ENCODE peak calls at places on chromosomes 1 and 21, in ten cellular contexts. Q, V, M, C, X, B, P, T, O and F are unnamed samples.

GRCh38 chr1:157288006-157288405 is 149.8 kb upstream of the ETV3 start:
- DNase-seq in M (no peak), O (no peak), T (no peak), X (no peak), C (no peak), V (peak), Q (no peak), B (no peak), P (no peak), F (no peak)

GRCh38 chr1:156475568-156476500 is 24.7 kb downstream of the MEF2D start:
- DNase-seq in Q (no peak), C (no peak), B (peak), V (no peak), X (peak), M (no peak), O (no peak), T (no peak), P (peak), F (no peak)

GRCh38 chr21:14616303-14617039 is 70.4 kb upstream of the SAMSN1 start:
- DNase-seq in V (no peak), O (no peak), X (no peak), T (no peak), C (no peak), M (no peak), Q (no peak), P (no peak), B (no peak), F (no peak)

GRCh38 chr1:1137256-1138045 is 21.6 kb upstream of the C1orf159 start:
- DNase-seq in X (no peak), V (no peak), C (no peak), O (peak), P (no peak), B (no peak), Q (no peak), T (no peak), M (peak), F (peak)

GRCh38 chr1:161498646-161499045 is 6.6 kb upstream of the FCGR2A start:
- DNase-seq in C (no peak), Q (no peak), M (no peak), B (no peak), X (no peak), V (no peak), P (no peak), T (no peak), O (no peak), F (no peak)

GRCh38 chr1:150210086-150210485 is 25.8 kb downstream of the ANP32E start:
- DNase-seq in C (no peak), T (no peak), Q (no peak), V (no peak), X (no peak), O (no peak), P (no peak), M (no peak), B (no peak), F (no peak)

GRCh38 chr1:170790651-170791071 is 126.7 kb downstream of the PRRX1 start:
- DNase-seq in O (no peak), X (no peak), M (no peak), Q (no peak), C (no peak), P (no peak), T (no peak), V (no peak), B (no peak), F (no peak)

GRCh38 chr1:2363847-2364513 is 27.4 kb downstream of the MORN1 start:
- DNase-seq in B (no peak), V (no peak), P (no peak), X (no peak), T (no peak), Q (no peak), O (no peak), M (no peak), C (no peak), F (no peak)

GRCh38 chr1:45499415-45499769 is 481 bp downstream of the CCDC163 start:
- DNase-seq in P (no peak), X (no peak), V (no peak), M (peak), T (no peak), O (peak), Q (no peak), B (no peak), C (no peak), F (peak)

GRCh38 chr1:4165901-4166300 is 265.8 kb upstream of the C1orf174 start:
- DNase-seq in B (no peak), X (no peak), M (no peak), V (no peak), P (no peak), C (no peak), Q (no peak), O (no peak), T (no peak), F (no peak)

GRCh38 chr21:42685954-42686500 is 32.6 kb downstream of the PDE9A start:
- DNase-seq in P (no peak), X (no peak), B (no peak), V (no peak), M (no peak), O (no peak), Q (no peak), T (no peak), C (peak), F (no peak)

GRCh38 chr21:43290529-43291346 is 121.9 kb downstream of the CRYAA start:
- DNase-seq in C (peak), X (no peak), M (peak), T (no peak), O (peak), V (no peak), B (no peak), Q (no peak), P (no peak), F (peak)

GRCh38 chr1:71351438-71351837 is 270.6 kb upstream of the ZRANB2 start:
- DNase-seq in O (no peak), B (peak), P (no peak), T (no peak), V (no peak), X (no peak), M (no peak), C (no peak), Q (no peak), F (no peak)

GRCh38 chr1:179007233-179007632 is 18.5 kb upstream of the FAM20B start:
- DNase-seq in Q (no peak), X (no peak), B (no peak), O (no peak), M (no peak), P (no peak), V (no peak), T (no peak), C (no peak), F (no peak)

GRCh38 chr1:225835752-225836151 is 25.8 kb downstream of the EPHX1 start:
- DNase-seq in B (peak), T (no peak), O (no peak), P (no peak), X (peak), M (no peak), Q (no peak), C (no peak), V (no peak), F (no peak)

GRCh38 chr1:64245495-64245894 is 42.1 kb downstream of the UBE2U start:
- DNase-seq in C (no peak), X (peak), Q (no peak), O (no peak), P (no peak), M (no peak), V (no peak), B (no peak), T (no peak), F (no peak)

GRCh38 chr1:164754088-164754600 is 195.2 kb downstream of the PBX1 start:
- DNase-seq in V (no peak), T (no peak), M (no peak), X (peak), P (peak), Q (no peak), O (no peak), B (no peak), C (no peak), F (no peak)

GRCh38 chr1:235650341-235651169 is 971 bp upstream of the GNG4 start:
- DNase-seq in T (no peak), M (peak), P (no peak), O (no peak), X (peak), B (no peak), C (no peak), V (peak), Q (peak), F (peak)

GRCh38 chr1:152013664-152014237 is 20.1 kb upstream of the S100A10 start:
- DNase-seq in V (no peak), X (peak), M (peak), P (peak), T (no peak), C (no peak), B (no peak), O (no peak), Q (peak), F (no peak)

GRCh38 chr1:47679301-47679751 is 241.5 kb downstream of the FOXD2 start:
- DNase-seq in Q (no peak), M (no peak), X (peak), T (peak), O (no peak), B (no peak), C (no peak), V (peak), P (no peak), F (no peak)

GRCh38 chr1:242524571-242525359 is at the start of gene PLD5:
- DNase-seq in V (no peak), T (no peak), M (peak), Q (peak), B (no peak), O (peak), P (peak), C (no peak), X (no peak), F (no peak)

GRCh38 chr21:35940074-35940927 is 120.0 kb downstream of the SETD4 start:
- DNase-seq in C (no peak), B (peak), Q (peak), V (no peak), X (peak), O (peak), M (peak), T (peak), P (peak), F (peak)

GRCh38 chr1:227072991-227073390 is 132.9 kb downstream of the COQ8A start:
- DNase-seq in X (no peak), B (no peak), Q (no peak), P (no peak), M (no peak), O (peak), V (no peak), T (no peak), C (no peak), F (peak)

GRCh38 chr1:206723500-206724472 is 39.1 kb downstream of the MAPKAPK2 start:
- DNase-seq in C (no peak), P (no peak), X (peak), M (no peak), B (peak), O (no peak), V (no peak), Q (no peak), T (peak), F (no peak)

GRCh38 chr1:53860967-53861411 is 22.9 kb upstream of the NDC1 start:
- DNase-seq in V (no peak), C (no peak), Q (peak), M (peak), T (peak), O (peak), B (peak), P (no peak), X (peak), F (peak)

GRCh38 chr21:45853703-45854342 is 127.7 kb upstream of the COL6A1 start:
- DNase-seq in P (no peak), O (no peak), T (no peak), V (no peak), M (no peak), C (peak), Q (peak), B (no peak), X (no peak), F (no peak)

GRCh38 chr1:171801395-171801990 is 20.0 kb downstream of the METTL13 start:
- DNase-seq in P (peak), M (peak), T (no peak), V (no peak), B (peak), C (no peak), X (peak), O (peak), Q (no peak), F (no peak)

GRCh38 chr1:181086926-181087325 is 1.6 kb upstream of the IER5 start:
- DNase-seq in B (no peak), P (no peak), M (no peak), V (no peak), C (no peak), O (no peak), T (no peak), Q (no peak), X (no peak), F (no peak)

GRCh38 chr1:51422367-51423097 is 92.2 kb upstream of the TTC39A start:
- DNase-seq in M (no peak), X (no peak), B (no peak), P (no peak), Q (no peak), C (no peak), O (no peak), V (no peak), T (no peak), F (no peak)

GRCh38 chr1:149917590-149918144 is at the start of gene SV2A:
- DNase-seq in O (peak), T (no peak), Q (peak), X (no peak), M (peak), B (no peak), C (no peak), V (no peak), P (peak), F (no peak)

GRCh38 chr1:6987940-6988339 is 202.7 kb downstream of the CAMTA1 start:
- DNase-seq in P (no peak), X (no peak), M (no peak), V (no peak), O (no peak), Q (no peak), T (no peak), C (no peak), B (no peak), F (no peak)

GRCh38 chr21:31529406-31529805 is 130.1 kb upstream of the SOD1 start:
- DNase-seq in M (no peak), Q (no peak), P (no peak), C (no peak), O (no peak), T (no peak), B (no peak), X (no peak), V (no peak), F (no peak)

GRCh38 chr1:153922838-153923652 is at the start of gene GATAD2B:
- DNase-seq in B (peak), O (peak), T (peak), C (peak), V (peak), X (peak), Q (peak), P (peak), M (peak), F (peak)

GRCh38 chr1:153921803-153922075 is 1.0 kb downstream of the GATAD2B start:
- DNase-seq in P (peak), Q (no peak), M (peak), B (no peak), T (no peak), C (no peak), O (no peak), X (no peak), V (no peak), F (no peak)

GRCh38 chr1:153921080-153921802 is 1.5 kb downstream of the GATAD2B start:
- DNase-seq in V (no peak), P (no peak), Q (no peak), T (no peak), X (no peak), M (no peak), C (no peak), O (no peak), B (no peak), F (no peak)

GRCh38 chr1:153922076-153922837 is 515 bp downstream of the GATAD2B start:
- DNase-seq in O (no peak), P (peak), B (no peak), M (no peak), Q (peak), X (peak), T (peak), C (no peak), V (peak), F (no peak)

GRCh38 chr1:153919879-153920852 is 2.6 kb downstream of the GATAD2B start:
- DNase-seq in T (no peak), Q (no peak), P (no peak), M (peak), X (no peak), B (no peak), C (no peak), O (peak), V (no peak), F (no peak)
- TF ChIP-seq CTCF in T (no peak), Q (no peak), P (peak), M (peak), X (no peak), B (peak), C (no peak), O (peak), V (peak), F (peak)

GRCh38 chr1:26695417-26696190 is at the start of gene ARID1A:
- DNase-seq in X (peak), Q (peak), C (peak), O (peak), B (peak), T (peak), M (peak), P (peak), V (peak), F (peak)
- TF ChIP-seq CTCF in X (no peak), Q (no peak), C (no peak), O (no peak), B (peak), T (peak), M (no peak), P (peak), V (peak), F (no peak)

GRCh38 chr1:25579241-25579946 is 36.0 kb downstream of the LDLRAP1 start:
- DNase-seq in V (no peak), P (no peak), C (no peak), X (no peak), M (no peak), T (no peak), Q (no peak), B (no peak), O (no peak), F (no peak)

GRCh38 chr1:25581764-25582163 is 34.8 kb upstream of the MAN1C1 start:
- DNase-seq in C (no peak), Q (no peak), V (no peak), O (no peak), B (no peak), P (no peak), M (no peak), T (no peak), X (no peak), F (no peak)

GRCh38 chr1:25583519-25584370 is 32.8 kb upstream of the MAN1C1 start:
- DNase-seq in V (no peak), Q (no peak), T (no peak), C (no peak), O (no peak), P (no peak), M (no peak), X (no peak), B (no peak), F (no peak)

GRCh38 chr1:25579947-25580309 is 36.5 kb downstream of the LDLRAP1 start:
- DNase-seq in T (no peak), Q (no peak), C (no peak), O (no peak), X (no peak), M (no peak), P (no peak), V (no peak), B (no peak), F (no peak)

GRCh38 chr1:25580933-25581332 is 35.7 kb upstream of the MAN1C1 start:
- DNase-seq in C (no peak), X (no peak), T (no peak), P (no peak), Q (no peak), O (no peak), B (no peak), M (no peak), V (no peak), F (no peak)
- TF ChIP-seq CTCF in C (no peak), X (no peak), T (no peak), P (no peak), Q (no peak), O (no peak), B (no peak), M (no peak), V (no peak), F (no peak)

GRCh38 chr1:201282931-201283829 is at the start of gene PKP1:
- DNase-seq in Q (peak), P (peak), V (no peak), M (no peak), T (no peak), B (no peak), X (peak), O (no peak), C (peak), F (no peak)
- TF ChIP-seq CTCF in Q (no peak), P (peak), V (no peak), M (no peak), T (no peak), B (no peak), X (no peak), O (no peak), C (peak), F (no peak)

DNA sequence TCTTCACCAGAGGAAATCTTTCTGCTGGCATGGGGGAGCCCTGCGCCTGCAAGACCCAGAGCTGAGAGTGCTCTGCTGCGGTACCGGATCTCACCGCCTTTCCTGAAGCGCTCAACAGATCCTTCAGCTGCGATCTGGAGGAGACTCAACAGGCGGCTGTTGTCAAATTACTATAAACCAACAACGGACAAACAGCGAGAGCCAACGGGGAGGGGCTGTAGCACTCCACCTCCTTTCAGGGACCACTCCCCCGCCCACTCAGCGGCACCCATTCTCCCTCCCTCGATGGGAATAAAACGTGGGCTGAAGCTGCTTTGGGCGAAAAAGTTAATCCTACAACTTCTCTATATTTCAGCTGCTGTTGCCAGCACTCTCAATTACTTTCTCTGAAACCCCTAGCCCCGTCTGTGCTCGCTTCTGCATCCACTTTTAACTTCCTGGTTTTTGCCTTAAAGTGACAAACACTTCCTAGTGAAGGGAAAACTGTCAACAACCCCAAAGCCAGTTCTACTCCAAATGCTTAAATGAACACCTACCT is at the start of gene FMO5:
- DNase-seq in M (peak), O (peak), C (no peak), X (peak), V (no peak), Q (no peak), B (peak), P (peak), T (peak), F (peak)
- TF ChIP-seq CTCF in M (no peak), O (no peak), C (no peak), X (no peak), V (peak), Q (no peak), B (no peak), P (peak), T (no peak), F (no peak)

GRCh38 chr1:29655945-29656866 is 419.9 kb downstream of the PTPRU start:
- DNase-seq in P (no peak), X (peak), Q (peak), T (no peak), M (no peak), B (no peak), O (no peak), C (peak), V (peak), F (no peak)
- TF ChIP-seq CTCF in P (no peak), X (no peak), Q (peak), T (no peak), M (no peak), B (peak), O (no peak), C (peak), V (peak), F (peak)

GRCh38 chr1:49408346-49408745 is 615.4 kb downstream of the AGBL4 start:
- DNase-seq in B (no peak), C (no peak), M (no peak), O (no peak), V (no peak), T (no peak), P (no peak), Q (no peak), X (no peak), F (no peak)
- TF ChIP-seq CTCF in B (no peak), C (no peak), M (no peak), O (no peak), V (no peak), T (no peak), P (no peak), Q (no peak), X (no peak), F (no peak)

DNA sequence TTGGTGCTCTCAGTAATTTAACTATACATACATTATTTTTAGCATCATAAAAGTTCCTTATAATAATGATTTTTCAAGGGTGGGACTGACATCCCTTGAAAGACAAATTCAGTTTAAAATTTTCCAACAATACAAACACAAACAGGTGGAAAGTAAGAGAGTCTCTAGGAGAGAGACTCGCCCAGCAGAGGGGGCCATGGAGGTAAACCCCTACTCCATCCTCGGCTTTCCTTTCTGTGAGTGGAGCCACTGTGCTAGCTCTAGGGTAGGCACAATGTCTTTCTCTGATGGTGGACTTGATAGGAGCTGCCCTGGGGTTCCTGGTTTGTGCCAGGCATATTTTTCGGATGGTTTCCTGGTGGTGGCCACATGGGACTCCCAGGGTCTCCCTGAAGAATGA is 8.3 kb downstream of the CSMD2 start:
- DNase-seq in M (no peak), O (no peak), T (no peak), V (no peak), X (no peak), C (no peak), B (no peak), Q (no peak), P (no peak), F (no peak)
- TF ChIP-seq CTCF in M (no peak), O (no peak), T (no peak), V (no peak), X (no peak), C (no peak), B (no peak), Q (no peak), P (no peak), F (peak)

DNA sequence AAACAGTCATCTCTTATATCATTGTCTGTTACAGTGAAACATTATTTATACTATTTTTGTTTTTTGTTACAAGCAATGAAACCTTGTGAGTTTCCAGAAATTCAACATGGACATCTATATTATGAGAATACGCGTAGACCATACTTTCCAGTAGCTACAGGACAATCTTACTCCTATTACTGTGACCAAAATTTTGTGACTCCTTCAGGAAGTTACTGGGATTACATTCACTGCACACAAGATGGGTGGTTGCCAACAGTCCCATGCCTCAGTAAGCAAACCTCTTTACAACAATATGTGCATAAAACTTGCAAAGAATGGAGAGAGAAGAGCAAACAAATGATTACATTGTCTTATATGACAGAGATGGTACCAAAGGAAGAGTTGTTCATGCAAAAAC is 22.4 kb downstream of the CFHR4 start:
- DNase-seq in M (no peak), Q (no peak), T (no peak), P (no peak), X (no peak), O (no peak), V (no peak), C (no peak), B (no peak), F (no peak)
- TF ChIP-seq CTCF in M (no peak), Q (peak), T (no peak), P (no peak), X (no peak), O (no peak), V (no peak), C (no peak), B (no peak), F (no peak)